ENCODE peak calls at places on chromosome 21, in five cellular contexts. D is LoVo, E is left ventricle myocardium inferior, F is left colon, N is ELR. K is an unnamed sample.

GRCh38 chr21:42366292-42367010 is at the start of gene TFF1:
- DNase-seq in D (peak; percentile 43), E (no peak), F (peak; percentile 55), N (peak; percentile 37), K (no peak)

GRCh38 chr21:20030390-20030789 is 967.8 kb upstream of the NCAM2 start:
- DNase-seq in D (no peak), E (peak; percentile 25), F (no peak), N (no peak), K (no peak)

GRCh38 chr21:33587792-33588484 is 546 bp downstream of the DONSON start:
- DNase-seq in D (peak; percentile 19), E (no peak), F (peak; percentile 56), N (peak; percentile 62), K (no peak)

GRCh38 chr21:33286600-33287456 is 20.7 kb downstream of the IL10RB start:
- DNase-seq in D (peak; percentile 89), E (peak; percentile 39), F (no peak), N (peak; percentile 32), K (no peak)

GRCh38 chr21:36044056-36044455 is 16.3 kb downstream of the SETD4 start:
- DNase-seq in D (no peak), E (no peak), F (no peak), N (no peak), K (no peak)

GRCh38 chr21:35226302-35226701 is 177.2 kb upstream of the RUNX1 start:
- DNase-seq in D (peak; percentile 29), E (no peak), F (no peak), N (peak; percentile 68), K (no peak)

GRCh38 chr21:36400719-36401118 is 15.5 kb downstream of the CHAF1B start:
- DNase-seq in D (no peak), E (no peak), F (no peak), N (no peak), K (no peak)

GRCh38 chr21:46160563-46161179 is 5.3 kb upstream of the FTCD start:
- DNase-seq in D (no peak), E (no peak), F (no peak), N (no peak), K (peak; percentile 27)

GRCh38 chr21:30257773-30258172 is 25.0 kb downstream of the KRTAP24-1 start:
- DNase-seq in D (peak; percentile 7), E (no peak), F (no peak), N (no peak), K (no peak)

GRCh38 chr21:25179116-25179515 is 428.2 kb downstream of the MRPL39 start:
- DNase-seq in D (no peak), E (no peak), F (no peak), N (peak; percentile 8), K (no peak)

GRCh38 chr21:27201197-27201596 is 234.3 kb upstream of the ADAMTS5 start:
- DNase-seq in D (no peak), E (no peak), F (no peak), N (peak; percentile 77), K (no peak)

GRCh38 chr21:45533731-45534571 is 8.3 kb downstream of the SLC19A1 start:
- DNase-seq in D (no peak), E (peak; percentile 33), F (no peak), N (no peak), K (no peak)

GRCh38 chr21:32386195-32386870 is 6.5 kb downstream of the URB1 start:
- DNase-seq in D (no peak), E (peak; percentile 60), F (no peak), N (no peak), K (no peak)

GRCh38 chr21:28298251-28298672 is 694.4 kb downstream of the LTN1 start:
- DNase-seq in D (no peak), E (no peak), F (no peak), N (peak; percentile 73), K (no peak)

GRCh38 chr21:45972353-45972715 is 9.2 kb upstream of the COL6A1 start:
- DNase-seq in D (no peak), E (peak; percentile 56), F (no peak), N (no peak), K (no peak)

GRCh38 chr21:45639206-45640000 is 4.1 kb upstream of the PCBP3 start:
- DNase-seq in D (no peak), E (no peak), F (no peak), N (peak; percentile 38), K (no peak)

GRCh38 chr21:32807717-32808380 is 36.3 kb upstream of the PAXBP1 start:
- DNase-seq in D (peak; percentile 42), E (no peak), F (no peak), N (no peak), K (no peak)

GRCh38 chr21:36437745-36438128 is 42.2 kb downstream of the CLDN14 start:
- DNase-seq in D (no peak), E (no peak), F (no peak), N (peak; percentile 74), K (no peak)

GRCh38 chr21:25385912-25386474 is 221.3 kb downstream of the MRPL39 start:
- DNase-seq in D (peak; percentile 62), E (no peak), F (peak; percentile 10), N (peak; percentile 70), K (no peak)

GRCh38 chr21:34984356-34984755 is 64.7 kb downstream of the RUNX1 start:
- DNase-seq in D (no peak), E (no peak), F (no peak), N (no peak), K (no peak)

GRCh38 chr21:36210779-36211659 is 54.4 kb downstream of the DOP1B start:
- DNase-seq in D (no peak), E (no peak), F (no peak), N (peak; percentile 25), K (no peak)

GRCh38 chr21:35748683-35749314 is 311.5 kb downstream of the SETD4 start:
- DNase-seq in D (no peak), E (no peak), F (no peak), N (no peak), K (no peak)

GRCh38 chr21:17440955-17441354 is 71.9 kb upstream of the CXADR start:
- DNase-seq in D (no peak), E (no peak), F (no peak), N (no peak), K (no peak)

GRCh38 chr21:36854391-36854790 is 112.1 kb downstream of the HLCS start:
- DNase-seq in D (no peak), E (no peak), F (peak; percentile 28), N (peak; percentile 63), K (peak; percentile 1)

GRCh38 chr21:38661296-38662223 is 144.2 kb upstream of the ETS2 start:
- DNase-seq in D (peak; percentile 34), E (peak; percentile 20), F (peak; percentile 43), N (peak; percentile 41), K (no peak)

GRCh38 chr21:46078984-46079356 is 18.9 kb upstream of the COL6A2 start:
- DNase-seq in D (no peak), E (no peak), F (no peak), N (no peak), K (no peak)

GRCh38 chr21:44919913-44920693 is 596 bp downstream of the ITGB2 start:
- DNase-seq in D (no peak), E (peak; percentile 10), F (no peak), N (no peak), K (no peak)

GRCh38 chr21:38802050-38803026 is 3.4 kb upstream of the ETS2 start:
- DNase-seq in D (no peak), E (no peak), F (peak; percentile 30), N (no peak), K (no peak)

GRCh38 chr21:38268859-38269566 is 12.2 kb downstream of the KCNJ15 start:
- DNase-seq in D (no peak), E (no peak), F (no peak), N (no peak), K (no peak)

GRCh38 chr21:33383056-33383888 is 19.9 kb upstream of the IFNGR2 start:
- DNase-seq in D (peak; percentile 82), E (peak; percentile 60), F (peak; percentile 72), N (peak; percentile 94), K (peak; percentile 42)

GRCh38 chr21:43290529-43291346 is 121.9 kb downstream of the CRYAA start:
- DNase-seq in D (no peak), E (peak; percentile 6), F (no peak), N (no peak), K (no peak)

GRCh38 chr21:25307489-25307888 is 299.8 kb downstream of the MRPL39 start:
- DNase-seq in D (no peak), E (no peak), F (no peak), N (peak; percentile 65), K (no peak)

GRCh38 chr21:41519806-41520559 is 12.0 kb upstream of the TMPRSS2 start:
- DNase-seq in D (no peak), E (no peak), F (no peak), N (no peak), K (no peak)

GRCh38 chr21:46065993-46066842 is 31.7 kb upstream of the COL6A2 start:
- DNase-seq in D (no peak), E (no peak), F (no peak), N (no peak), K (no peak)

GRCh38 chr21:15206514-15206913 is 141.7 kb upstream of the NRIP1 start:
- DNase-seq in D (no peak), E (no peak), F (no peak), N (no peak), K (no peak)

GRCh38 chr21:43287111-43287973 is 118.5 kb downstream of the CRYAA start:
- DNase-seq in D (no peak), E (peak; percentile 9), F (peak; percentile 55), N (no peak), K (no peak)

GRCh38 chr21:20641251-20641650 is 357.0 kb upstream of the NCAM2 start:
- DNase-seq in D (no peak), E (no peak), F (no peak), N (no peak), K (no peak)

GRCh38 chr21:42514883-42515228 is 1.2 kb downstream of the SLC37A1 start:
- DNase-seq in D (no peak), E (no peak), F (no peak), N (no peak), K (no peak)

GRCh38 chr21:37204580-37204979 is 62.6 kb downstream of the VPS26C start:
- DNase-seq in D (no peak), E (no peak), F (no peak), N (peak; percentile 15), K (no peak)

K was measured in effector CD8-positive, alpha-beta T cell.